ENCODE peak calls at places on chromosomes 13 and 19, in five cellular contexts. N, M, T, I and R are unnamed samples.

GRCh38 chr13:100274942-100275506 is 186.1 kb downstream of the PCCA start:
- DNase-seq in I (no peak), T (no peak), N (no peak), M (peak), R (no peak)

GRCh38 chr13:49549289-49549688 is 36.1 kb downstream of the RCBTB1 start:
- DNase-seq in I (no peak), M (no peak), T (peak), N (no peak), R (no peak)

GRCh38 chr13:45811891-45812583 is 39.5 kb downstream of the SIAH3 start:
- DNase-seq in N (no peak), I (no peak), M (peak), T (no peak), R (no peak)

GRCh38 chr13:59680429-59681024 is 483.2 kb downstream of the DIAPH3 start:
- DNase-seq in T (peak), N (peak), I (no peak), M (peak), R (peak)

GRCh38 chr13:33279898-33280549 is 5.5 kb downstream of the STARD13 start:
- DNase-seq in T (no peak), M (peak), N (peak), I (no peak), R (peak)

GRCh38 chr13:73220966-73221720 is 162.3 kb downstream of the KLF5 start:
- DNase-seq in N (no peak), M (no peak), I (peak), T (no peak), R (no peak)

GRCh38 chr13:43364210-43365041 is 341.0 kb downstream of the DNAJC15 start:
- DNase-seq in N (no peak), I (no peak), M (peak), T (no peak), R (peak)

GRCh38 chr19:3722443-3723109 is 14.4 kb downstream of the TJP3 start:
- DNase-seq in M (no peak), T (peak), I (peak), N (no peak), R (no peak)

GRCh38 chr13:51643114-51643881 is 59.0 kb downstream of the WDFY2 start:
- DNase-seq in M (peak), N (peak), T (peak), I (no peak), R (peak)

GRCh38 chr13:24083722-24084421 is 76.6 kb upstream of the SPATA13 start:
- DNase-seq in I (no peak), M (no peak), N (peak), T (no peak), R (no peak)

GRCh38 chr19:35204799-35205732 is 23.5 kb downstream of the FAM187B start:
- DNase-seq in T (peak), N (no peak), I (peak), M (no peak), R (no peak)

GRCh38 chr13:38686635-38687245 is at the start of gene FREM2:
- DNase-seq in T (peak), I (peak), N (peak), M (no peak), R (no peak)

GRCh38 chr13:83740622-83741021 is 141.7 kb downstream of the SLITRK1 start:
- DNase-seq in M (no peak), I (no peak), T (no peak), N (no peak), R (no peak)

GRCh38 chr19:54180691-54181091 is 7.7 kb upstream of the TMC4 start:
- DNase-seq in N (no peak), M (no peak), I (no peak), T (no peak), R (no peak)

GRCh38 chr19:44577566-44577874 is 35.8 kb upstream of the IGSF23 start:
- DNase-seq in I (no peak), M (no peak), N (no peak), T (no peak), R (no peak)

GRCh38 chr13:39773833-39774232 is 118.4 kb downstream of the COG6 start:
- DNase-seq in N (peak), T (no peak), I (no peak), M (peak), R (no peak)

GRCh38 chr19:13008926-13009787 is 13.9 kb downstream of the NFIX start:
- DNase-seq in M (no peak), T (peak), I (no peak), N (no peak), R (no peak)

GRCh38 chr19:45344621-45345505 is 4.3 kb downstream of the KLC3 start:
- DNase-seq in M (no peak), I (no peak), T (no peak), N (no peak), R (no peak)

GRCh38 chr19:14073232-14073924 is 792 bp downstream of the MISP3 start:
- DNase-seq in N (peak), M (peak), I (peak), T (peak), R (peak)

GRCh38 chr13:51235756-51236564 is 13.8 kb downstream of the FAM124A start:
- DNase-seq in M (no peak), I (no peak), T (peak), N (no peak), R (no peak)

GRCh38 chr13:25876256-25876655 is 175.6 kb downstream of the SHISA2 start:
- DNase-seq in N (no peak), M (no peak), I (no peak), T (no peak), R (no peak)

GRCh38 chr13:39347926-39348901 is 254.8 kb downstream of the LHFPL6 start:
- DNase-seq in N (no peak), I (no peak), T (peak), M (no peak), R (no peak)

GRCh38 chr13:40120288-40120687 is 464.8 kb downstream of the COG6 start:
- DNase-seq in I (no peak), N (peak), M (no peak), T (no peak), R (peak)

GRCh38 chr13:52378312-52378711 is 27.7 kb downstream of the THSD1 start:
- DNase-seq in T (no peak), I (no peak), N (no peak), M (no peak), R (no peak)

GRCh38 chr13:27079421-27079958 is 92.1 kb downstream of the USP12 start:
- DNase-seq in N (peak), I (no peak), T (peak), M (peak), R (peak)

GRCh38 chr13:106471957-106472543 is 63.4 kb downstream of the EFNB2 start:
- DNase-seq in N (peak), T (peak), M (peak), I (peak), R (peak)

GRCh38 chr19:8251025-8251472 is 41.9 kb downstream of the CERS4 start:
- DNase-seq in M (no peak), I (no peak), T (no peak), N (peak), R (peak)

GRCh38 chr13:39397221-39397620 is 205.8 kb downstream of the LHFPL6 start:
- DNase-seq in N (no peak), I (no peak), M (no peak), T (no peak), R (no peak)

GRCh38 chr13:99626461-99627082 is 125.3 kb downstream of the TM9SF2 start:
- DNase-seq in T (no peak), I (no peak), M (peak), N (peak), R (peak)

GRCh38 chr19:38690832-38691231 is 43.4 kb downstream of the ACTN4 start:
- DNase-seq in N (no peak), M (no peak), I (no peak), T (no peak), R (no peak)

GRCh38 chr13:91142572-91142971 is 204.9 kb upstream of the MIR17HG start:
- DNase-seq in I (no peak), T (no peak), N (no peak), M (no peak), R (no peak)

GRCh38 chr19:37991841-37992248 is 84.8 kb downstream of the SIPA1L3 start:
- DNase-seq in M (no peak), N (no peak), I (no peak), T (no peak), R (no peak)

GRCh38 chr13:26348966-26349365 is 95.0 kb downstream of the CDK8 start:
- DNase-seq in T (peak), M (no peak), N (no peak), I (peak), R (no peak)

GRCh38 chr19:42431486-42431885 is 4.3 kb upstream of the LIPE start:
- DNase-seq in N (no peak), M (no peak), T (no peak), I (no peak), R (no peak)

GRCh38 chr13:20826301-20826700 is 52.5 kb upstream of the EEF1AKMT1 start:
- DNase-seq in M (no peak), I (no peak), N (no peak), T (no peak), R (no peak)

GRCh38 chr13:113883314-113883811 is 19.5 kb upstream of the GAS6 start:
- DNase-seq in M (no peak), I (no peak), N (no peak), T (no peak), R (no peak)

GRCh38 chr13:102933076-102933922 is 87.5 kb downstream of the ERCC5 start:
- DNase-seq in N (no peak), M (no peak), I (no peak), T (no peak), R (no peak)